ENCODE peak calls at places on chromosomes 1 and 21, in four cellular contexts. O is pancreas, I is Karpas-422, M is heart right ventricle. D is an unnamed sample.

GRCh38 chr1:43707191-43708005 is at the start of gene ST3GAL3:
- DNase-seq in O (peak; percentile 94), I (peak; percentile 98), M (peak; percentile 91), D (peak; percentile 88)

GRCh38 chr1:169741666-169742394 is 8.0 kb upstream of the SELE start:
- DNase-seq in O (no peak), I (no peak), M (no peak), D (no peak)

GRCh38 chr1:79198841-79199240 is 192.3 kb upstream of the ADGRL4 start:
- DNase-seq in O (no peak), I (no peak), M (no peak), D (no peak)

GRCh38 chr1:228226956-228227791 is 19.3 kb downstream of the OBSCN start:
- DNase-seq in O (no peak), I (no peak), M (no peak), D (no peak)

GRCh38 chr1:175493999-175494336 is 249.4 kb downstream of the TNR start:
- DNase-seq in O (no peak), I (no peak), M (no peak), D (no peak)

GRCh38 chr1:41361495-41362356 is 492 bp downstream of the FOXO6 start:
- DNase-seq in O (peak; percentile 77), I (peak; percentile 59), M (no peak), D (no peak)

GRCh38 chr1:180533571-180533987 is 25.2 kb upstream of the OVAAL start:
- DNase-seq in O (peak; percentile 80), I (peak; percentile 88), M (peak; percentile 75), D (peak; percentile 34)

GRCh38 chr1:178055093-178055492 is 38.8 kb upstream of the RASAL2 start:
- DNase-seq in O (no peak), I (peak; percentile 56), M (peak; percentile 48), D (no peak)

GRCh38 chr1:22971161-22972062 is 1.3 kb downstream of the LACTBL1 start:
- DNase-seq in O (no peak), I (peak; percentile 29), M (no peak), D (no peak)

GRCh38 chr1:61334718-61335589 is 252.6 kb downstream of the NFIA start:
- DNase-seq in O (no peak), I (no peak), M (peak; percentile 74), D (peak; percentile 41)

GRCh38 chr1:112304151-112304550 is 91.9 kb upstream of the CTTNBP2NL start:
- DNase-seq in O (no peak), I (no peak), M (no peak), D (no peak)

GRCh38 chr1:42176902-42177519 is 12.5 kb upstream of the GUCA2A start:
- DNase-seq in O (no peak), I (peak; percentile 81), M (no peak), D (no peak)

GRCh38 chr1:109933856-109934711 is 23.4 kb downstream of the CSF1 start:
- DNase-seq in O (peak; percentile 48), I (no peak), M (no peak), D (no peak)

GRCh38 chr1:183097438-183098051 is 74.3 kb downstream of the LAMC1 start:
- DNase-seq in O (no peak), I (peak; percentile 7), M (no peak), D (no peak)

GRCh38 chr1:47593001-47593568 is 155.2 kb downstream of the FOXD2 start:
- DNase-seq in O (no peak), I (no peak), M (no peak), D (no peak)

GRCh38 chr21:34690041-34690792 is 21.4 kb downstream of the CLIC6 start:
- DNase-seq in O (no peak), I (no peak), M (no peak), D (no peak)

GRCh38 chr1:29171089-29171488 is 10.6 kb downstream of the SRSF4 start:
- DNase-seq in O (no peak), I (no peak), M (no peak), D (no peak)

GRCh38 chr1:36352910-36353878 is 29.7 kb upstream of the EVA1B start:
- DNase-seq in O (no peak), I (no peak), M (no peak), D (no peak)

GRCh38 chr1:24995661-24996060 is 65.6 kb upstream of the RUNX3 start:
- DNase-seq in O (no peak), I (no peak), M (no peak), D (no peak)

GRCh38 chr21:45820171-45821091 is 161.1 kb upstream of the COL6A1 start:
- DNase-seq in O (peak; percentile 88), I (peak; percentile 90), M (peak; percentile 64), D (peak; percentile 87)

GRCh38 chr1:163120372-163120771 is 51.2 kb downstream of the RGS4 start:
- DNase-seq in O (no peak), I (no peak), M (no peak), D (no peak)

GRCh38 chr1:183871142-183871541 is 66.2 kb downstream of the RGL1 start:
- DNase-seq in O (no peak), I (no peak), M (peak; percentile 38), D (no peak)

GRCh38 chr21:25997788-25998611 is 172.6 kb downstream of the APP start:
- DNase-seq in O (no peak), I (no peak), M (peak; percentile 17), D (no peak)

GRCh38 chr1:230758705-230759354 is 11.6 kb downstream of the CAPN9 start:
- DNase-seq in O (no peak), I (no peak), M (no peak), D (no peak)

GRCh38 chr1:19869929-19870328 is 12.3 kb upstream of the OTUD3 start:
- DNase-seq in O (no peak), I (no peak), M (no peak), D (no peak)

GRCh38 chr1:92509619-92510018 is 22.9 kb upstream of the GFI1 start:
- DNase-seq in O (no peak), I (no peak), M (no peak), D (no peak)

GRCh38 chr1:37634554-37635308 is at the start of gene RSPO1:
- DNase-seq in O (no peak), I (no peak), M (no peak), D (peak; percentile 19)

GRCh38 chr21:38958940-38959685 is 153.4 kb downstream of the ETS2 start:
- DNase-seq in O (no peak), I (no peak), M (peak; percentile 47), D (no peak)

GRCh38 chr1:164559342-164560070 is 522 bp downstream of the PBX1 start:
- DNase-seq in O (peak; percentile 69), I (peak; percentile 54), M (peak; percentile 31), D (peak; percentile 59)

GRCh38 chr1:71351438-71351837 is 270.6 kb upstream of the ZRANB2 start:
- DNase-seq in O (no peak), I (no peak), M (no peak), D (no peak)

GRCh38 chr1:209937996-209938959 is at the start of gene SYT14:
- DNase-seq in O (peak; percentile 62), I (no peak), M (no peak), D (peak; percentile 31)

GRCh38 chr1:21597754-21598153 is 71.4 kb downstream of the RAP1GAP start:
- DNase-seq in O (no peak), I (no peak), M (no peak), D (no peak)

GRCh38 chr1:3255680-3256079 is 186.7 kb downstream of the PRDM16 start:
- DNase-seq in O (no peak), I (no peak), M (no peak), D (no peak)
- H3K27me3 ChIP-seq in O (no peaks in the 10 kb centered on the region), I (no peaks in the 10 kb centered on the region), M (no peaks in the 10 kb centered on the region), D (no peaks in the 10 kb centered on the region)

GRCh38 chr21:33025106-33025470 is 647 bp upstream of the OLIG2 start:
- DNase-seq in O (no peak), I (no peak), M (no peak), D (no peak)

GRCh38 chr21:33025471-33026298 is at the start of gene OLIG2:
- DNase-seq in O (no peak), I (no peak), M (no peak), D (no peak)

GRCh38 chr21:33023574-33024277 is 2.0 kb upstream of the OLIG2 start:
- DNase-seq in O (no peak), I (no peak), M (no peak), D (no peak)

GRCh38 chr21:33022828-33023573 is 2.7 kb upstream of the OLIG2 start:
- DNase-seq in O (no peak), I (no peak), M (no peak), D (no peak)

GRCh38 chr21:33024278-33025103 is 1.2 kb upstream of the OLIG2 start:
- DNase-seq in O (no peak), I (no peak), M (no peak), D (no peak)
- H3K27me3 ChIP-seq in O (no peaks in the 10 kb centered on the region), I (no peaks in the 10 kb centered on the region), M (peaks cover 100% of the 10 kb centered on the region), D (peaks cover 4% of the 10 kb centered on the region)

GRCh38 chr1:4126731-4127594 is 226.9 kb upstream of the C1orf174 start:
- DNase-seq in O (no peak), I (peak; percentile 84), M (no peak), D (no peak)
- H3K27me3 ChIP-seq in O (no peaks in the 10 kb centered on the region), I (peaks cover 7% of the 10 kb centered on the region), M (peaks cover 18% of the 10 kb centered on the region), D (no peaks in the 10 kb centered on the region)

GRCh38 chr21:29920938-29921337 is 18.9 kb downstream of the GRIK1 start:
- DNase-seq in O (no peak), I (no peak), M (no peak), D (no peak)
- H3K27me3 ChIP-seq in O (no peaks in the 10 kb centered on the region), I (no peaks in the 10 kb centered on the region), M (no peaks in the 10 kb centered on the region), D (no peaks in the 10 kb centered on the region)

DNA sequence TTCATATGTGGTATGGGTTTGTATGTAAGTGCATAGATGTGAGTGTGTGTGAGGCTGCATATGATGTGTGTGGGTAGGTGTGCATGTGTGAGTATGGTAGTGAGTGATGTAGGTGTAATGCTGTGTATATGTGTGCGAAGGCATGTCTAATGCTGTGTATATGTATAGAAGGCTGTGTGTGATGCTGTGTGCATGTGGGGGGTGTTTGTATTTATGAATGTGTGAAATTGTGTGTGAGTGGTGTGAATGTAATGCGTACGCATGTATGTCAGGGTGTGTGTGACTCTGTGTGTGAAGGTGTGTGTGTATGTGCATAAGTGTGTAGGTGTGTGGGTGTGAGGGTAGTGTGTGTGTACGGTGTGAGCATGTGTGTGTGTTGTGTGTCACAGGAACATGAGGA is 300.0 kb downstream of the OMA1 start:
- DNase-seq in O (no peak), I (no peak), M (no peak), D (no peak)
- H3K27me3 ChIP-seq in O (no peaks in the 10 kb centered on the region), I (peaks cover 3% of the 10 kb centered on the region), M (peaks cover 55% of the 10 kb centered on the region), D (no peaks in the 10 kb centered on the region)

GRCh38 chr1:4622821-4623220 is 31.6 kb upstream of the AJAP1 start:
- DNase-seq in O (no peak), I (no peak), M (no peak), D (no peak)
- H3K27me3 ChIP-seq in O (no peaks in the 10 kb centered on the region), I (no peaks in the 10 kb centered on the region), M (peaks cover 25% of the 10 kb centered on the region), D (no peaks in the 10 kb centered on the region)

GRCh38 chr1:204721378-204722041 is 36.0 kb upstream of the LRRN2 start:
- DNase-seq in O (peak; percentile 38), I (no peak), M (no peak), D (no peak)
- H3K27me3 ChIP-seq in O (no peaks in the 10 kb centered on the region), I (peaks cover 2% of the 10 kb centered on the region), M (peaks cover 41% of the 10 kb centered on the region), D (no peaks in the 10 kb centered on the region)

GRCh38 chr1:9653195-9653782 is 1.8 kb downstream of the PIK3CD start:
- DNase-seq in O (no peak), I (peak; percentile 78), M (no peak), D (no peak)
- H3K27me3 ChIP-seq in O (no peaks in the 10 kb centered on the region), I (no peaks in the 10 kb centered on the region), M (peaks cover 49% of the 10 kb centered on the region), D (no peaks in the 10 kb centered on the region)